ENCODE peak calls at places on chromosomes 3 and 15, in eight cellular contexts. J is NCI-H524; Y is stomach; G is activated T-cell treated with anti-CD3 and anti-CD28 coated beads, Interleukin-2, amount 50 U/mL, for 72 hours; A is choroid plexus epithelial cell; K is retina; O is HS-5; H is Ammon's horn. D is an unnamed sample.

GRCh38 chr3:177527182-177527581 is 329.9 kb upstream of the TBL1XR1 start:
- DNase-seq in J (no peak), Y (no peak), G (no peak), A (no peak), K (no peak), O (no peak), H (no peak), D (no peak)

GRCh38 chr3:184186184-184186901 is at the start of gene ABCF3:
- DNase-seq in J (no peak), Y (no peak), G (peak), A (peak), K (no peak), O (no peak), H (no peak), D (no peak)

GRCh38 chr15:67116742-67117141 is 51.3 kb downstream of the SMAD3 start:
- DNase-seq in J (no peak), Y (no peak), G (no peak), A (no peak), K (no peak), O (no peak), H (no peak), D (no peak)

GRCh38 chr15:60387321-60387720 is 10.5 kb downstream of the ANXA2 start:
- DNase-seq in J (no peak), Y (no peak), G (no peak), A (no peak), K (no peak), O (no peak), H (no peak), D (no peak)

GRCh38 chr3:9715764-9716437 is 12.3 kb downstream of the CPNE9 start:
- DNase-seq in J (no peak), Y (peak), G (peak), A (peak), K (no peak), O (peak), H (peak), D (peak)

GRCh38 chr3:58237238-58237939 is at the start of gene ABHD6:
- DNase-seq in J (peak), Y (peak), G (peak), A (peak), K (peak), O (peak), H (peak), D (peak)

GRCh38 chr3:9834520-9835380 is 9.1 kb downstream of the RPUSD3 start:
- DNase-seq in J (no peak), Y (no peak), G (no peak), A (no peak), K (no peak), O (no peak), H (no peak), D (no peak)

GRCh38 chr3:16515885-16516420 is 2.5 kb upstream of the RFTN1 start:
- DNase-seq in J (no peak), Y (no peak), G (no peak), A (no peak), K (peak), O (no peak), H (no peak), D (no peak)

GRCh38 chr15:39574416-39574815 is 6.5 kb upstream of the THBS1 start:
- DNase-seq in J (no peak), Y (no peak), G (no peak), A (no peak), K (no peak), O (no peak), H (no peak), D (no peak)

GRCh38 chr3:12042638-12043037 is 38.5 kb downstream of the SYN2 start:
- DNase-seq in J (no peak), Y (no peak), G (no peak), A (no peak), K (no peak), O (no peak), H (no peak), D (no peak)

GRCh38 chr15:43187544-43188155 is 2.4 kb downstream of the CCNDBP1 start:
- DNase-seq in J (no peak), Y (no peak), G (no peak), A (peak), K (no peak), O (no peak), H (peak), D (peak)

GRCh38 chr3:126501736-126502135 is 15.8 kb downstream of the UROC1 start:
- DNase-seq in J (no peak), Y (no peak), G (no peak), A (no peak), K (no peak), O (no peak), H (no peak), D (no peak)

GRCh38 chr3:42345811-42346210 is 64.6 kb downstream of the LYZL4 start:
- DNase-seq in J (no peak), Y (no peak), G (no peak), A (no peak), K (no peak), O (no peak), H (no peak), D (no peak)

GRCh38 chr3:126124148-126124868 is 40.4 kb upstream of the SLC41A3 start:
- DNase-seq in J (peak), Y (peak), G (no peak), A (no peak), K (no peak), O (no peak), H (no peak), D (no peak)

GRCh38 chr3:39068556-39068955 is 16.7 kb downstream of the WDR48 start:
- DNase-seq in J (no peak), Y (no peak), G (no peak), A (no peak), K (no peak), O (no peak), H (no peak), D (peak)

GRCh38 chr3:150359381-150359780 is 48.7 kb upstream of the TSC22D2 start:
- DNase-seq in J (no peak), Y (no peak), G (no peak), A (peak), K (no peak), O (no peak), H (no peak), D (no peak)

GRCh38 chr15:31579976-31580375 is 253.3 kb downstream of the KLF13 start:
- DNase-seq in J (no peak), Y (no peak), G (no peak), A (no peak), K (no peak), O (no peak), H (no peak), D (no peak)

GRCh38 chr3:76138921-76139320 is 353.6 kb upstream of the ZNF717 start:
- DNase-seq in J (no peak), Y (no peak), G (no peak), A (peak), K (no peak), O (no peak), H (no peak), D (no peak)

GRCh38 chr3:196179380-196180308 is 31.6 kb downstream of the ZDHHC19 start:
- DNase-seq in J (no peak), Y (no peak), G (peak), A (peak), K (peak), O (peak), H (peak), D (peak)

GRCh38 chr3:131543714-131544113 is 40.9 kb upstream of the MRPL3 start:
- DNase-seq in J (no peak), Y (peak), G (no peak), A (peak), K (no peak), O (peak), H (peak), D (peak)

GRCh38 chr3:38479431-38480092 is 16.6 kb upstream of the EXOG start:
- DNase-seq in J (peak), Y (peak), G (peak), A (peak), K (peak), O (no peak), H (peak), D (peak)

GRCh38 chr3:60610441-60611112 is 640.7 kb downstream of the FHIT start:
- DNase-seq in J (no peak), Y (peak), G (no peak), A (peak), K (no peak), O (peak), H (peak), D (no peak)

GRCh38 chr3:128266453-128266852 is 113.2 kb downstream of the EEFSEC start:
- DNase-seq in J (no peak), Y (no peak), G (no peak), A (no peak), K (no peak), O (no peak), H (no peak), D (no peak)

GRCh38 chr15:51492528-51492927 is 130.0 kb downstream of the DMXL2 start:
- DNase-seq in J (no peak), Y (no peak), G (no peak), A (no peak), K (no peak), O (no peak), H (no peak), D (peak)

GRCh38 chr3:185176756-185177359 is 24.0 kb upstream of the C3orf70 start:
- DNase-seq in J (peak), Y (no peak), G (peak), A (peak), K (peak), O (no peak), H (peak), D (peak)

GRCh38 chr15:67783303-67783702 is 42.0 kb upstream of the SKOR1 start:
- DNase-seq in J (peak), Y (no peak), G (peak), A (no peak), K (no peak), O (no peak), H (no peak), D (no peak)